ENCODE peak calls at places on chromosomes 5 and 9, in four cellular contexts. H is left cardiac atrium, S is head of caudate nucleus, V is HFF-Myc. K is an unnamed sample.

GRCh38 chr5:71865665-71866320 is 146.7 kb downstream of the CARTPT start:
- DNase-seq in H (no peak), S (no peak), V (no peak), K (no peak)

GRCh38 chr5:169429044-169429443 is 128.1 kb upstream of the SLIT3 start:
- DNase-seq in H (peak), S (no peak), V (no peak), K (no peak)

GRCh38 chr5:27093296-27093695 is 54.9 kb upstream of the CDH9 start:
- DNase-seq in H (no peak), S (no peak), V (no peak), K (no peak)

GRCh38 chr9:93230185-93230584 is 46.2 kb downstream of the WNK2 start:
- DNase-seq in H (no peak), S (no peak), V (no peak), K (no peak)

GRCh38 chr9:131670247-131670681 is 69.6 kb downstream of the RAPGEF1 start:
- DNase-seq in H (peak), S (peak), V (no peak), K (no peak)

GRCh38 chr5:100901851-100902341 is 1.2 kb downstream of the ST8SIA4 start:
- DNase-seq in H (peak), S (no peak), V (no peak), K (no peak)

GRCh38 chr9:127763918-127764384 is 14.5 kb downstream of the SH2D3C start:
- DNase-seq in H (peak), S (no peak), V (no peak), K (peak)

GRCh38 chr9:104795857-104796256 is 31.9 kb downstream of the NIPSNAP3B start:
- DNase-seq in H (no peak), S (no peak), V (no peak), K (no peak)

GRCh38 chr5:59206132-59206581 is 623.3 kb downstream of the RAB3C start:
- DNase-seq in H (no peak), S (no peak), V (peak), K (no peak)

GRCh38 chr9:74942801-74943200 is 9.9 kb downstream of the C9orf40 start:
- DNase-seq in H (no peak), S (no peak), V (no peak), K (no peak)

GRCh38 chr5:179323026-179323571 is 22.2 kb downstream of the ADAMTS2 start:
- DNase-seq in H (peak), S (no peak), V (no peak), K (no peak)

GRCh38 chr5:38468202-38468656 is 88.2 kb downstream of the LIFR start:
- DNase-seq in H (peak), S (no peak), V (peak), K (no peak)

GRCh38 chr9:138022121-138022741 is 144.6 kb downstream of the CACNA1B start:
- DNase-seq in H (no peak), S (peak), V (no peak), K (peak)

K was measured in HAP-1.